ENCODE peak calls at places on chromosome 22, in seven cellular contexts. X is endothelial cell; Y is HepG2; J is hepatocyte; W is osteocyte; N is activated CD4-positive, alpha-beta T cell treated with anti-CD3 and anti-CD28 coated beads, Interleukin-2, amount 10 ng/mL, durations not matched to agents 7 days and 5 days; U is activated gamma-delta T cell treated with anti-CD3 and anti-CD28 coated beads, Interleukin-2, amount 50 U/mL, for 16 hours. C is an unnamed sample.
A peak's percentile ranks its signal among the peaks of the same experiment; 100 is the strongest.

GRCh38 chr22:22406445-22406844 is 102.1 kb downstream of the ZNF280B start:
- DNase-seq in X (no peak), J (no peak), Y (no peak), U (no peak), N (no peak), W (peak; percentile 46), C (no peak)

GRCh38 chr22:24411256-24412004 is 16.0 kb upstream of the ADORA2A start:
- DNase-seq in Y (no peak), J (no peak), X (no peak), W (no peak), N (no peak), U (no peak), C (no peak)

GRCh38 chr22:38219644-38220043 is 17.9 kb downstream of the MAFF start:
- DNase-seq in U (no peak), Y (no peak), N (no peak), W (no peak), X (no peak), J (no peak), C (no peak)

GRCh38 chr22:50548046-50548912 is 2.6 kb downstream of the KLHDC7B start:
- DNase-seq in W (peak; percentile 83), Y (no peak), U (no peak), N (peak; percentile 63), X (no peak), J (no peak), C (no peak)

GRCh38 chr22:45891996-45892621 is 84.9 kb downstream of the WNT7B start:
- DNase-seq in U (no peak), X (no peak), Y (no peak), J (no peak), N (no peak), W (no peak), C (no peak)

GRCh38 chr22:38239101-38239761 is 33.6 kb downstream of the TMEM184B start:
- DNase-seq in W (no peak), X (no peak), J (peak; percentile 71), Y (no peak), U (no peak), N (no peak), C (no peak)

GRCh38 chr22:38203090-38203810 is 1.5 kb downstream of the MAFF start:
- DNase-seq in U (no peak), W (no peak), J (peak; percentile 75), Y (peak; percentile 46), X (no peak), N (peak; percentile 54), C (no peak)

GRCh38 chr22:37162221-37163095 is 12.7 kb upstream of the IL2RB start:
- DNase-seq in N (peak; percentile 86), W (no peak), U (peak; percentile 68), X (no peak), J (no peak), Y (no peak), C (peak; percentile 89)

GRCh38 chr22:49010086-49010863 is 817.4 kb downstream of the BRD1 start:
- DNase-seq in W (no peak), U (no peak), Y (no peak), X (no peak), N (no peak), J (no peak), C (no peak)

GRCh38 chr22:50445071-50445879 is 29.6 kb downstream of the SBF1 start:
- DNase-seq in Y (no peak), W (no peak), N (no peak), U (peak; percentile 22), J (no peak), X (no peak), C (no peak)

GRCh38 chr22:18065256-18065655 is 12.5 kb upstream of the PEX26 start:
- DNase-seq in X (no peak), Y (no peak), N (no peak), W (no peak), J (no peak), U (no peak), C (no peak)

GRCh38 chr22:17930455-17931313 is 93.7 kb downstream of the MICAL3 start:
- DNase-seq in X (no peak), N (no peak), Y (peak; percentile 72), J (no peak), W (no peak), U (no peak), C (no peak)

GRCh38 chr22:19449422-19449767 is 1.9 kb upstream of the C22orf39 start:
- DNase-seq in N (no peak), U (no peak), J (no peak), W (no peak), Y (no peak), X (no peak), C (no peak)

GRCh38 chr22:24205438-24206189 is 24.3 kb downstream of the SUSD2 start:
- DNase-seq in U (no peak), Y (no peak), X (no peak), J (no peak), W (no peak), N (no peak), C (no peak)

GRCh38 chr22:27624705-27625104 is 176.9 kb downstream of the MN1 start:
- DNase-seq in J (no peak), U (no peak), N (no peak), X (no peak), W (no peak), Y (no peak), C (no peak)

GRCh38 chr22:11598492-11599440 is 3929.2 kb upstream of the OR11H1 start:
- DNase-seq in X (no peak), N (no peak), W (no peak), U (no peak), J (no peak), Y (no peak), C (no peak)

GRCh38 chr22:36569999-36570398 is 41.0 kb upstream of the EIF3D start:
- DNase-seq in U (no peak), J (no peak), N (no peak), X (peak; percentile 50), W (no peak), Y (peak; percentile 18), C (no peak)

GRCh38 chr22:42444060-42444904 is 12.1 kb upstream of the NFAM1 start:
- DNase-seq in W (peak; percentile 93), J (peak; percentile 89), Y (peak; percentile 34), U (peak; percentile 52), X (peak; percentile 85), N (peak; percentile 86), C (no peak)

GRCh38 chr22:46735747-46736608 is 2.1 kb downstream of the CERK start:
- DNase-seq in N (no peak), J (peak; percentile 8), W (no peak), Y (no peak), X (peak; percentile 32), U (no peak), C (no peak)

GRCh38 chr22:46081036-46081830 is 69.1 kb upstream of the PPARA start:
- DNase-seq in U (no peak), J (no peak), W (no peak), X (no peak), N (no peak), Y (no peak), C (no peak)

GRCh38 chr22:31776231-31776630 is 22.4 kb downstream of the DEPDC5 start:
- DNase-seq in J (no peak), N (no peak), U (no peak), W (no peak), X (no peak), Y (no peak), C (no peak)

GRCh38 chr22:33099593-33099992 is 41.4 kb upstream of the SYN3 start:
- DNase-seq in Y (no peak), N (no peak), X (no peak), W (no peak), U (no peak), J (no peak), C (no peak)

GRCh38 chr22:24592846-24593809 is at the start of gene LRRC75B:
- DNase-seq in Y (peak; percentile 85), U (no peak), X (peak; percentile 83), W (peak; percentile 90), J (peak; percentile 93), N (no peak), C (no peak)

GRCh38 chr22:29307658-29308147 is 1.3 kb downstream of the GAS2L1 start:
- DNase-seq in Y (no peak), N (no peak), U (no peak), J (no peak), X (no peak), W (no peak), C (no peak)

GRCh38 chr22:48275412-48275811 is 1513.0 kb downstream of the TBC1D22A start:
- DNase-seq in J (no peak), U (no peak), Y (no peak), N (no peak), X (no peak), W (no peak), C (no peak)

GRCh38 chr22:44080936-44081853 is 57.1 kb downstream of the PARVB start:
- DNase-seq in J (peak; percentile 88), N (peak; percentile 77), W (peak; percentile 90), U (peak; percentile 57), Y (peak; percentile 39), X (peak; percentile 74), C (peak; percentile 45)

GRCh38 chr22:43237280-43237679 is 50.3 kb upstream of the TTLL12 start:
- DNase-seq in X (no peak), J (no peak), N (no peak), Y (no peak), W (no peak), U (no peak), C (no peak)

GRCh38 chr22:35330258-35330861 is 30.7 kb downstream of the TOM1 start:
- DNase-seq in X (no peak), Y (no peak), N (peak; percentile 66), W (no peak), U (no peak), J (peak; percentile 73), C (no peak)

GRCh38 chr22:36366291-36366708 is 21.5 kb downstream of the MYH9 start:
- DNase-seq in J (peak; percentile 46), Y (no peak), X (no peak), N (no peak), W (no peak), U (no peak), C (no peak)

GRCh38 chr22:35620624-35621245 is 3.6 kb upstream of the MB start:
- DNase-seq in X (no peak), W (no peak), J (peak; percentile 35), Y (no peak), N (no peak), U (no peak), C (no peak)

GRCh38 chr22:47278655-47279054 is 516.2 kb downstream of the TBC1D22A start:
- DNase-seq in X (no peak), J (no peak), N (no peak), Y (no peak), W (no peak), U (no peak), C (no peak)

GRCh38 chr22:44391481-44392445 is 79.0 kb upstream of the SHISAL1 start:
- DNase-seq in X (no peak), W (peak; percentile 77), N (no peak), U (no peak), Y (no peak), J (no peak), C (no peak)

GRCh38 chr22:45207981-45208664 is 32.6 kb downstream of the KIAA0930 start:
- DNase-seq in U (no peak), W (no peak), J (peak; percentile 44), X (no peak), Y (no peak), N (no peak), C (no peak)

GRCh38 chr22:31911565-31912401 is 32.6 kb upstream of the YWHAH start:
- DNase-seq in Y (peak; percentile 93), U (no peak), J (peak; percentile 68), N (no peak), X (no peak), W (no peak), C (no peak)

GRCh38 chr22:27043246-27043645 is 385.9 kb downstream of the MIAT start:
- DNase-seq in X (no peak), N (no peak), W (no peak), J (no peak), U (no peak), Y (no peak), C (no peak)

GRCh38 chr22:26172389-26172990 is 3.2 kb downstream of the SEZ6L start:
- DNase-seq in U (no peak), Y (peak; percentile 53), J (peak; percentile 74), W (peak; percentile 65), X (peak; percentile 74), N (peak; percentile 35), C (no peak)

GRCh38 chr22:39360674-39361413 is 11.1 kb downstream of the SYNGR1 start:
- DNase-seq in X (no peak), Y (no peak), U (no peak), J (no peak), W (no peak), N (no peak), C (no peak)

GRCh38 chr22:27792452-27793165 is 8.9 kb downstream of the MN1 start:
- DNase-seq in W (no peak), X (no peak), J (no peak), N (no peak), U (no peak), Y (no peak), C (no peak)

C was measured in NK-92 treated with Interleukin-12 subunit alpha and Interleukin-12 subunit beta, amount 100 ng/mL, for 24 hours.